ENCODE peak calls at places on chromosomes 5 and 9, in eight cellular contexts. One of them, this sample, is unnamed.

GRCh38 chr5:175555168-175555745 is 76.9 kb downstream of the SFXN1 start:
- DNase-seq in kidney tubule cell: no peak
- DNase-seq in HCT116: no peak
- DNase-seq in SHP77 treated with DMSO at 0.1 percent for 48 hours: no peak
- DNase-seq in COR-L47: no peak
- DNase-seq in ACHN: no peak
- DNase-seq in ecto neural progenitor cell: no peak
- DNase-seq in brain microvascular endothelial cell: no peak
- DNase-seq in this sample: no peak

GRCh38 chr5:156475831-156476551 is 149.0 kb downstream of the SGCD start:
- DNase-seq in kidney tubule cell: peak
- DNase-seq in HCT116: no peak
- DNase-seq in SHP77 treated with DMSO at 0.1 percent for 48 hours: no peak
- DNase-seq in COR-L47: no peak
- DNase-seq in ACHN: peak
- DNase-seq in ecto neural progenitor cell: peak
- DNase-seq in brain microvascular endothelial cell: peak
- DNase-seq in this sample: no peak

GRCh38 chr5:143428155-143428554 is 24.7 kb upstream of the NR3C1 start:
- DNase-seq in kidney tubule cell: no peak
- DNase-seq in HCT116: no peak
- DNase-seq in SHP77 treated with DMSO at 0.1 percent for 48 hours: no peak
- DNase-seq in COR-L47: no peak
- DNase-seq in ACHN: no peak
- DNase-seq in ecto neural progenitor cell: no peak
- DNase-seq in brain microvascular endothelial cell: no peak
- DNase-seq in this sample: no peak

GRCh38 chr5:59317023-59317771 is 576.3 kb downstream of the PDE4D start:
- DNase-seq in kidney tubule cell: no peak
- DNase-seq in HCT116: no peak
- DNase-seq in SHP77 treated with DMSO at 0.1 percent for 48 hours: no peak
- DNase-seq in COR-L47: peak
- DNase-seq in ACHN: no peak
- DNase-seq in ecto neural progenitor cell: peak
- DNase-seq in brain microvascular endothelial cell: no peak
- DNase-seq in this sample: peak

GRCh38 chr5:9545959-9546851 is at the start of gene SEMA5A:
- DNase-seq in kidney tubule cell: peak
- DNase-seq in HCT116: no peak
- DNase-seq in SHP77 treated with DMSO at 0.1 percent for 48 hours: no peak
- DNase-seq in COR-L47: no peak
- DNase-seq in ACHN: peak
- DNase-seq in ecto neural progenitor cell: peak
- DNase-seq in brain microvascular endothelial cell: peak
- DNase-seq in this sample: peak

GRCh38 chr5:39992617-39993203 is 567.9 kb upstream of the DAB2 start:
- DNase-seq in kidney tubule cell: no peak
- DNase-seq in HCT116: no peak
- DNase-seq in SHP77 treated with DMSO at 0.1 percent for 48 hours: no peak
- DNase-seq in COR-L47: no peak
- DNase-seq in ACHN: no peak
- DNase-seq in ecto neural progenitor cell: no peak
- DNase-seq in brain microvascular endothelial cell: no peak
- DNase-seq in this sample: no peak

GRCh38 chr9:79687131-79687447 is 115.3 kb downstream of the TLE4 start:
- DNase-seq in kidney tubule cell: no peak
- DNase-seq in HCT116: no peak
- DNase-seq in SHP77 treated with DMSO at 0.1 percent for 48 hours: no peak
- DNase-seq in COR-L47: no peak
- DNase-seq in ACHN: no peak
- DNase-seq in ecto neural progenitor cell: no peak
- DNase-seq in brain microvascular endothelial cell: no peak
- DNase-seq in this sample: no peak

GRCh38 chr9:110575169-110575568 is 4.4 kb downstream of the SVEP1 start:
- DNase-seq in kidney tubule cell: no peak
- DNase-seq in HCT116: no peak
- DNase-seq in SHP77 treated with DMSO at 0.1 percent for 48 hours: no peak
- DNase-seq in COR-L47: no peak
- DNase-seq in ACHN: no peak
- DNase-seq in ecto neural progenitor cell: no peak
- DNase-seq in brain microvascular endothelial cell: no peak
- DNase-seq in this sample: no peak

GRCh38 chr9:34584970-34585369 is 4.6 kb downstream of the CNTFR start:
- DNase-seq in kidney tubule cell: no peak
- DNase-seq in HCT116: no peak
- DNase-seq in SHP77 treated with DMSO at 0.1 percent for 48 hours: no peak
- DNase-seq in COR-L47: no peak
- DNase-seq in ACHN: no peak
- DNase-seq in ecto neural progenitor cell: no peak
- DNase-seq in brain microvascular endothelial cell: no peak
- DNase-seq in this sample: no peak

GRCh38 chr9:69582544-69583297 is 89.5 kb downstream of the APBA1 start:
- DNase-seq in kidney tubule cell: peak
- DNase-seq in HCT116: no peak
- DNase-seq in SHP77 treated with DMSO at 0.1 percent for 48 hours: no peak
- DNase-seq in COR-L47: no peak
- DNase-seq in ACHN: no peak
- DNase-seq in ecto neural progenitor cell: no peak
- DNase-seq in brain microvascular endothelial cell: no peak
- DNase-seq in this sample: no peak

GRCh38 chr5:61217251-61217650 is 55.0 kb upstream of the SMIM15 start:
- DNase-seq in kidney tubule cell: no peak
- DNase-seq in HCT116: no peak
- DNase-seq in SHP77 treated with DMSO at 0.1 percent for 48 hours: no peak
- DNase-seq in COR-L47: no peak
- DNase-seq in ACHN: no peak
- DNase-seq in ecto neural progenitor cell: no peak
- DNase-seq in brain microvascular endothelial cell: no peak
- DNase-seq in this sample: no peak

GRCh38 chr5:54655266-54655665 is 137.7 kb downstream of the SNX18 start:
- DNase-seq in kidney tubule cell: no peak
- DNase-seq in HCT116: no peak
- DNase-seq in SHP77 treated with DMSO at 0.1 percent for 48 hours: no peak
- DNase-seq in COR-L47: no peak
- DNase-seq in ACHN: no peak
- DNase-seq in ecto neural progenitor cell: no peak
- DNase-seq in brain microvascular endothelial cell: no peak
- DNase-seq in this sample: no peak

GRCh38 chr5:107952450-107952849 is 281.7 kb upstream of the EFNA5 start:
- DNase-seq in kidney tubule cell: no peak
- DNase-seq in HCT116: no peak
- DNase-seq in SHP77 treated with DMSO at 0.1 percent for 48 hours: no peak
- DNase-seq in COR-L47: peak
- DNase-seq in ACHN: no peak
- DNase-seq in ecto neural progenitor cell: no peak
- DNase-seq in brain microvascular endothelial cell: no peak
- DNase-seq in this sample: no peak

GRCh38 chr5:176360894-176361436 is 599 bp downstream of the KIAA1191 start:
- DNase-seq in kidney tubule cell: peak
- DNase-seq in HCT116: no peak
- DNase-seq in SHP77 treated with DMSO at 0.1 percent for 48 hours: no peak
- DNase-seq in COR-L47: no peak
- DNase-seq in ACHN: peak
- DNase-seq in ecto neural progenitor cell: peak
- DNase-seq in brain microvascular endothelial cell: peak
- DNase-seq in this sample: no peak

GRCh38 chr5:100644776-100645175 is 109.6 kb downstream of the FAM174A start:
- DNase-seq in kidney tubule cell: no peak
- DNase-seq in HCT116: no peak
- DNase-seq in SHP77 treated with DMSO at 0.1 percent for 48 hours: no peak
- DNase-seq in COR-L47: no peak
- DNase-seq in ACHN: no peak
- DNase-seq in ecto neural progenitor cell: no peak
- DNase-seq in brain microvascular endothelial cell: no peak
- DNase-seq in this sample: no peak

GRCh38 chr5:171720086-171720485 is 65.5 kb upstream of the SMIM23 start:
- DNase-seq in kidney tubule cell: no peak
- DNase-seq in HCT116: no peak
- DNase-seq in SHP77 treated with DMSO at 0.1 percent for 48 hours: no peak
- DNase-seq in COR-L47: no peak
- DNase-seq in ACHN: no peak
- DNase-seq in ecto neural progenitor cell: no peak
- DNase-seq in brain microvascular endothelial cell: no peak
- DNase-seq in this sample: no peak

GRCh38 chr5:128736567-128736966 is 198.5 kb upstream of the FBN2 start:
- DNase-seq in kidney tubule cell: peak
- DNase-seq in HCT116: peak
- DNase-seq in SHP77 treated with DMSO at 0.1 percent for 48 hours: no peak
- DNase-seq in COR-L47: no peak
- DNase-seq in ACHN: no peak
- DNase-seq in ecto neural progenitor cell: no peak
- DNase-seq in brain microvascular endothelial cell: no peak
- DNase-seq in this sample: peak

GRCh38 chr9:111427186-111427585 is 57.0 kb downstream of the ECPAS start:
- DNase-seq in kidney tubule cell: peak
- DNase-seq in HCT116: peak
- DNase-seq in SHP77 treated with DMSO at 0.1 percent for 48 hours: no peak
- DNase-seq in COR-L47: no peak
- DNase-seq in ACHN: peak
- DNase-seq in ecto neural progenitor cell: no peak
- DNase-seq in brain microvascular endothelial cell: no peak
- DNase-seq in this sample: no peak

GRCh38 chr5:129664336-129664937 is 83.5 kb upstream of the MINAR2 start:
- DNase-seq in kidney tubule cell: peak
- DNase-seq in HCT116: peak
- DNase-seq in SHP77 treated with DMSO at 0.1 percent for 48 hours: no peak
- DNase-seq in COR-L47: peak
- DNase-seq in ACHN: peak
- DNase-seq in ecto neural progenitor cell: no peak
- DNase-seq in brain microvascular endothelial cell: peak
- DNase-seq in this sample: peak

GRCh38 chr9:92603990-92604389 is 65.9 kb downstream of the IPPK start:
- DNase-seq in kidney tubule cell: no peak
- DNase-seq in HCT116: no peak
- DNase-seq in SHP77 treated with DMSO at 0.1 percent for 48 hours: no peak
- DNase-seq in COR-L47: no peak
- DNase-seq in ACHN: no peak
- DNase-seq in ecto neural progenitor cell: no peak
- DNase-seq in brain microvascular endothelial cell: no peak
- DNase-seq in this sample: no peak

GRCh38 chr5:139878093-139878492 is 82.5 kb downstream of the PSD2 start:
- DNase-seq in kidney tubule cell: no peak
- DNase-seq in HCT116: peak
- DNase-seq in SHP77 treated with DMSO at 0.1 percent for 48 hours: no peak
- DNase-seq in COR-L47: no peak
- DNase-seq in ACHN: no peak
- DNase-seq in ecto neural progenitor cell: no peak
- DNase-seq in brain microvascular endothelial cell: no peak
- DNase-seq in this sample: no peak

GRCh38 chr9:4666042-4666699 is at the start of gene SPATA6L:
- DNase-seq in kidney tubule cell: peak
- DNase-seq in HCT116: no peak
- DNase-seq in SHP77 treated with DMSO at 0.1 percent for 48 hours: peak
- DNase-seq in COR-L47: peak
- DNase-seq in ACHN: peak
- DNase-seq in ecto neural progenitor cell: peak
- DNase-seq in brain microvascular endothelial cell: no peak
- DNase-seq in this sample: peak

GRCh38 chr9:36625006-36625600 is 52.4 kb downstream of the MELK start:
- DNase-seq in kidney tubule cell: peak
- DNase-seq in HCT116: peak
- DNase-seq in SHP77 treated with DMSO at 0.1 percent for 48 hours: no peak
- DNase-seq in COR-L47: no peak
- DNase-seq in ACHN: peak
- DNase-seq in ecto neural progenitor cell: no peak
- DNase-seq in brain microvascular endothelial cell: peak
- DNase-seq in this sample: peak

GRCh38 chr9:27379311-27380236 is 82.6 kb upstream of the EQTN start:
- DNase-seq in kidney tubule cell: peak
- DNase-seq in HCT116: no peak
- DNase-seq in SHP77 treated with DMSO at 0.1 percent for 48 hours: no peak
- DNase-seq in COR-L47: no peak
- DNase-seq in ACHN: no peak
- DNase-seq in ecto neural progenitor cell: no peak
- DNase-seq in brain microvascular endothelial cell: no peak
- DNase-seq in this sample: no peak

GRCh38 chr5:102554092-102554491 is 55.3 kb upstream of the SLCO6A1 start:
- DNase-seq in kidney tubule cell: peak
- DNase-seq in HCT116: no peak
- DNase-seq in SHP77 treated with DMSO at 0.1 percent for 48 hours: no peak
- DNase-seq in COR-L47: no peak
- DNase-seq in ACHN: peak
- DNase-seq in ecto neural progenitor cell: no peak
- DNase-seq in brain microvascular endothelial cell: no peak
- DNase-seq in this sample: no peak

GRCh38 chr5:53194086-53194485 is 84.5 kb upstream of the MOCS2 start:
- DNase-seq in kidney tubule cell: no peak
- DNase-seq in HCT116: no peak
- DNase-seq in SHP77 treated with DMSO at 0.1 percent for 48 hours: no peak
- DNase-seq in COR-L47: no peak
- DNase-seq in ACHN: no peak
- DNase-seq in ecto neural progenitor cell: no peak
- DNase-seq in brain microvascular endothelial cell: no peak
- DNase-seq in this sample: no peak

GRCh38 chr5:76757049-76757448 is 41.1 kb downstream of the F2R start:
- DNase-seq in kidney tubule cell: no peak
- DNase-seq in HCT116: no peak
- DNase-seq in SHP77 treated with DMSO at 0.1 percent for 48 hours: no peak
- DNase-seq in COR-L47: no peak
- DNase-seq in ACHN: no peak
- DNase-seq in ecto neural progenitor cell: no peak
- DNase-seq in brain microvascular endothelial cell: no peak
- DNase-seq in this sample: no peak

GRCh38 chr5:149656576-149657182 is 73.4 kb upstream of the PPARGC1B start:
- DNase-seq in kidney tubule cell: peak
- DNase-seq in HCT116: no peak
- DNase-seq in SHP77 treated with DMSO at 0.1 percent for 48 hours: peak
- DNase-seq in COR-L47: peak
- DNase-seq in ACHN: peak
- DNase-seq in ecto neural progenitor cell: peak
- DNase-seq in brain microvascular endothelial cell: peak
- DNase-seq in this sample: peak

This sample was measured in LoVo.